ENCODE peak calls at places on chromosomes 7 and 10, in nine cellular contexts. N is SK-N-SH, R is HCT116, Q is neural progenitor cell, F is right atrium auricular region, L is tibial artery, U is H9, D is left lung, A is cardiac muscle cell. S is an unnamed sample. For H3K4me1 and H3K9me3, the result is how much of the 10 kb centered on the place peaks cover.

GRCh38 chr10:11018830-11019692 is 1.4 kb downstream of the CELF2 start:
- DNase-seq in A (no peak), D (no peak), R (no peak), N (no peak), F (no peak), Q (no peak), L (no peak), U (no peak), S (no peak)

GRCh38 chr7:1678571-1679325 is 8.7 kb downstream of the ELFN1 start:
- DNase-seq in U (no peak), N (peak), A (no peak), D (peak), Q (no peak), R (no peak), L (no peak), F (no peak), S (no peak)

GRCh38 chr7:14598978-14599377 is 303.6 kb downstream of the DGKB start:
- DNase-seq in U (no peak), N (no peak), F (no peak), A (peak), L (no peak), Q (no peak), D (no peak), R (no peak), S (no peak)

GRCh38 chr10:122657734-122658133 is 41.9 kb downstream of the C10orf120 start:
- DNase-seq in L (no peak), F (no peak), U (no peak), N (no peak), D (no peak), A (no peak), Q (no peak), R (no peak), S (no peak)

GRCh38 chr10:124388823-124389612 is 29.7 kb downstream of the OAT start:
- DNase-seq in A (peak), L (peak), F (peak), U (peak), N (peak), Q (peak), D (peak), R (peak), S (peak)

GRCh38 chr10:89202033-89202425 is 5.1 kb downstream of the CH25H start:
- DNase-seq in A (no peak), F (no peak), Q (no peak), D (no peak), R (no peak), L (no peak), N (no peak), U (no peak), S (no peak)

GRCh38 chr10:107516349-107516748 is 351.8 kb upstream of the SORCS1 start:
- DNase-seq in F (no peak), L (no peak), U (no peak), N (no peak), R (no peak), A (no peak), D (no peak), Q (no peak), S (no peak)

GRCh38 chr10:51808187-51808586 is 108.8 kb upstream of the CSTF2T start:
- DNase-seq in Q (no peak), F (no peak), U (no peak), R (no peak), D (peak), N (no peak), A (no peak), L (no peak), S (no peak)

GRCh38 chr7:41955475-41956243 is 252.8 kb upstream of the INHBA start:
- DNase-seq in F (peak), R (no peak), Q (peak), A (peak), N (no peak), U (peak), L (peak), D (peak), S (peak)

GRCh38 chr7:95886501-95887090 is 114.2 kb downstream of the DYNC1I1 start:
- DNase-seq in U (no peak), N (no peak), R (no peak), Q (no peak), D (no peak), A (peak), L (no peak), F (no peak), S (no peak)

GRCh38 chr10:13102002-13102794 is 2.2 kb downstream of the OPTN start:
- DNase-seq in L (peak), R (no peak), Q (no peak), U (no peak), A (peak), D (no peak), N (no peak), F (no peak), S (no peak)

GRCh38 chr7:93719546-93719945 is 145.0 kb upstream of the CALCR start:
- DNase-seq in D (no peak), U (no peak), N (no peak), Q (no peak), L (no peak), F (no peak), A (peak), R (no peak), S (no peak)

GRCh38 chr7:137342751-137343482 is 616 bp downstream of the PTN start:
- DNase-seq in L (no peak), A (no peak), U (no peak), Q (peak), R (no peak), F (no peak), N (no peak), D (no peak), S (no peak)

GRCh38 chr7:123231060-123232000 is 31.6 kb upstream of the SLC13A1 start:
- DNase-seq in U (no peak), Q (no peak), A (no peak), R (no peak), D (no peak), L (no peak), N (no peak), F (no peak), S (peak)

GRCh38 chr7:44277851-44278250 is 47.5 kb downstream of the CAMK2B start:
- DNase-seq in R (no peak), A (peak), D (peak), N (peak), L (no peak), Q (no peak), U (no peak), F (no peak), S (peak)

GRCh38 chr10:6473430-6473829 is 106.6 kb downstream of the PRKCQ start:
- DNase-seq in F (no peak), A (no peak), U (no peak), R (no peak), L (no peak), Q (no peak), N (no peak), D (no peak), S (no peak)

GRCh38 chr10:241451-241850 is 106.2 kb downstream of the ZMYND11 start:
- DNase-seq in D (no peak), F (no peak), L (no peak), R (no peak), Q (no peak), A (no peak), U (no peak), N (no peak), S (no peak)

GRCh38 chr10:131948501-131948900 is 33.2 kb downstream of the BNIP3 start:
- DNase-seq in D (no peak), F (no peak), U (no peak), R (no peak), Q (no peak), A (no peak), N (no peak), L (no peak), S (no peak)

GRCh38 chr7:154928136-154929005 is 74.6 kb downstream of the PAXIP1 start:
- DNase-seq in U (no peak), A (peak), R (peak), L (peak), F (peak), Q (no peak), N (peak), D (no peak), S (peak)

GRCh38 chr7:50962962-50963374 is 180.3 kb upstream of the GRB10 start:
- DNase-seq in U (peak), D (peak), F (no peak), L (peak), R (peak), A (peak), Q (peak), N (no peak), S (peak)

GRCh38 chr7:68613405-68613804 is 984.9 kb upstream of the AUTS2 start:
- DNase-seq in L (no peak), A (peak), Q (peak), D (no peak), R (no peak), U (no peak), N (no peak), F (no peak), S (no peak)

GRCh38 chr10:78405231-78405630 is 371.6 kb downstream of the RPS24 start:
- DNase-seq in F (no peak), A (no peak), U (no peak), L (no peak), N (no peak), D (no peak), Q (no peak), R (no peak), S (no peak)

GRCh38 chr10:124646483-124647352 is 97.5 kb downstream of the FAM53B start:
- DNase-seq in F (peak), A (peak), Q (no peak), U (no peak), N (peak), D (peak), L (peak), R (no peak), S (peak)

GRCh38 chr7:79933144-79933543 is 201.5 kb upstream of the GNAI1 start:
- DNase-seq in Q (no peak), L (no peak), D (no peak), R (no peak), A (peak), U (no peak), N (no peak), F (no peak), S (no peak)

GRCh38 chr7:136868496-136869005 is at the start of gene CHRM2:
- DNase-seq in F (no peak), D (peak), N (peak), R (no peak), Q (peak), U (peak), L (no peak), A (peak), S (peak)

GRCh38 chr7:33012364-33012763 is 50.2 kb downstream of the NT5C3A start:
- DNase-seq in Q (no peak), R (no peak), U (no peak), F (no peak), L (no peak), N (no peak), A (no peak), D (no peak), S (no peak)

GRCh38 chr10:118753331-118753730 is 1.4 kb downstream of the CACUL1 start:
- DNase-seq in A (peak), U (no peak), D (no peak), R (no peak), L (no peak), F (no peak), Q (no peak), N (no peak), S (no peak)

GRCh38 chr10:12799746-12800145 is 201.8 kb downstream of the CCDC3 start:
- DNase-seq in A (no peak), N (no peak), D (no peak), R (no peak), F (no peak), Q (peak), U (no peak), L (no peak), S (no peak)

GRCh38 chr10:8659982-8660381 is 605.5 kb downstream of the GATA3 start:
- DNase-seq in L (no peak), R (no peak), F (no peak), Q (no peak), D (no peak), A (no peak), N (no peak), U (no peak), S (no peak)

GRCh38 chr7:33832326-33832725 is 73.0 kb upstream of the BMPER start:
- DNase-seq in F (no peak), D (no peak), Q (peak), A (no peak), L (no peak), R (no peak), U (no peak), N (no peak), S (no peak)

GRCh38 chr7:117091721-117092120 is 138.4 kb downstream of the ST7 start:
- DNase-seq in N (no peak), R (no peak), D (no peak), Q (no peak), A (no peak), F (no peak), L (no peak), U (no peak), S (no peak)

GRCh38 chr7:100577103-100577502 is 3.4 kb upstream of the SAP25 start:
- DNase-seq in L (no peak), F (no peak), R (no peak), A (no peak), N (peak), Q (no peak), U (peak), D (no peak), S (no peak)

GRCh38 chr7:2869981-2870380 is 25.9 kb upstream of the GNA12 start:
- DNase-seq in D (no peak), R (no peak), N (no peak), L (no peak), F (no peak), Q (no peak), A (no peak), U (no peak), S (no peak)

GRCh38 chr10:47036771-47037170 is 125.5 kb downstream of the PTPN20 start:
- DNase-seq in N (no peak), L (no peak), F (no peak), R (no peak), Q (no peak), U (no peak), D (no peak), A (no peak), S (no peak)

GRCh38 chr10:3661271-3661670 is 123.7 kb downstream of the KLF6 start:
- DNase-seq in Q (no peak), D (no peak), L (no peak), U (no peak), F (no peak), A (no peak), R (no peak), N (no peak), S (no peak)

GRCh38 chr7:69934475-69934903 is 336.2 kb downstream of the AUTS2 start:
- DNase-seq in R (no peak), D (no peak), N (peak), Q (no peak), L (no peak), A (no peak), U (no peak), F (no peak), S (no peak)

GRCh38 chr7:1638113-1638726 is 31.9 kb upstream of the ELFN1 start:
- DNase-seq in F (no peak), A (peak), D (no peak), R (no peak), L (no peak), N (no peak), Q (peak), U (peak), S (no peak)

GRCh38 chr10:59033622-59034021 is 142.8 kb upstream of the PHYHIPL start:
- DNase-seq in D (no peak), A (peak), Q (no peak), U (no peak), N (no peak), R (no peak), F (no peak), L (no peak), S (peak)

GRCh38 chr7:151485006-151485732 is 34.5 kb downstream of the RHEB start:
- DNase-seq in D (no peak), N (no peak), Q (no peak), F (no peak), R (peak), U (no peak), L (no peak), A (peak), S (no peak)

DNA sequence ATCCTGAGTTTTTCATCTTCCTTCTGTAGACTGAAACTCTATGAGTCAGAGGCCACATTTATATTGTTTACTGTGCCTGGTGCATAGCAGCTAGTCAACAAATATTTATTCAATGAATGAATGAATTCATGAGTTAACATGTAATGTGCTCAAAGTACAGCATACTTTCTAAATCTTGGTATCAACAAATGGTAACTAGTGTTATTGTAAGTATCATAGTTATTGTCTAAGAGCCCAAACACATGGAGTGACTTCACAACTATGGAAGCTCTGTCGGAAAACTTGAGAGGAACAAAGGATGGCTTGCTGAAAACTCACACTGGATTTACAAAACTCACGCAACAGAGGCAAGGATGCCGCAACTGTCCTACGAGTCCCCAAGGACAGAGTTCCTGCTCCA is 35.9 kb downstream of the DENND2A start:
- DNase-seq in U (no peak), Q (no peak), N (no peak), F (no peak), R (no peak), D (no peak), A (no peak), L (no peak), S (no peak)
- H3K4me1 ChIP-seq in U (under half), Q (under half), N (under half), F (under half), R (under half), D (under half), A (under half), L (under half), S (under half)

DNA sequence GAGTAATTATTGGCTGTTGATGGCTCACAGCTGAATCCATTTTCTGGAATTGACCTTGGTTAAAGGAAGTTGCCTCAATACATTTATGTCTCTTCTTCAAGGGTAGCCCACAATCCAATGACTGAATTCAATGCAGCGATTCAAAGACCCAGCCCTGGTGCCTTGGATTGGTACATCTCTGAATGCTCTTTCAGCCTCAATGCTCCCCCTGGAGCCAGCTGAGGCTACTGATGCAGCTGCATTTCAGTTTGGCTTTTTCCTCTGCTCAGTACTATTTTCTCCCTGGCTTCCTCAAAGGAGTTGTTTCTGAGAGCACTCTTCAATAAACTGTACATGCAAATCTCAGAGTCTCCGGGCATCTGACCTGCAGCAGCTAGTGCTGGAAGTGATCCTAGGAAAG is 633 bp upstream of the EBLN1 start:
- DNase-seq in F (no peak), U (peak), L (no peak), D (no peak), R (peak), A (peak), Q (peak), N (no peak), S (no peak)
- TF ChIP-seq CTCF in F (peak), U (peak), L (no peak), D (no peak), R (peak), A (peak), Q (peak), N (no peak), S (no peak)

GRCh38 chr7:75688200-75689136 is 50.3 kb downstream of the HIP1 start:
- DNase-seq in Q (no peak), U (no peak), N (peak), L (no peak), F (no peak), R (no peak), A (no peak), D (no peak), S (peak)
- H3K9me3 ChIP-seq in Q (under half), U (under half), N (under half), L (under half), F (under half), R (under half), A (under half), D (under half), S (under half)

DNA sequence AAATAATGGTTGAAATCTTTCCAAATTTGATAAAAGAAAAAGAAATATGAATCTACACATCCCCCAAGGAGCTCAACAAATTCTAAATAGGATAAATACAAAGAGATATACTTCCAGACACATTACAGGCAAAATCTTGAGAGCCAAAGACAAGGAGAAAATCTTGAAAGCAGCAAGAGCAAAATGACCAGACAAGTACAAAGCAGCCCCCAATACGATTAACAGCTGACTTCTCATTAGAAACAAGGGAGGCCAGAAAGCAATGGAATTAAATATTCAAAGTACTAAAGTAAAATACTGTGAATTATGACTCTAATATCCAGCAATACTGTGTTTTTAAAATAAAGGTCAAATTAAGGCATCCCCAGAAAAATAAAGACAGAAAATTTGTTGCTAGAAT is 36.6 kb downstream of the ZNF438 start:
- DNase-seq in D (no peak), N (no peak), U (no peak), R (no peak), F (no peak), L (no peak), Q (no peak), A (no peak), S (no peak)
- H3K4me1 ChIP-seq in D (under half), N (under half), U (under half), R (under half), F (under half), L (under half), Q (under half), A (under half), S (under half)